ENCODE peak calls at places on chromosomes 4 and X, in six cellular contexts. W is HCT116; R is suprapubic skin; Y is heart right ventricle; I is SJSA1; G is CD4-positive, alpha-beta T cell. J is an unnamed sample.

GRCh38 chr4:2246384-2247127 is 4.6 kb upstream of the HAUS3 start:
- DNase-seq in W (no peak), R (no peak), Y (no peak), I (no peak), G (no peak), J (no peak)

GRCh38 chrX:63506320-63506719 is 155.2 kb upstream of the SPIN4 start:
- DNase-seq in W (peak; percentile 15), R (no peak), Y (no peak), I (no peak), G (no peak), J (no peak)

GRCh38 chr4:105741548-105741947 is 33.0 kb downstream of the GSTCD start:
- DNase-seq in W (no peak), R (no peak), Y (no peak), I (no peak), G (no peak), J (no peak)

GRCh38 chrX:133415276-133416105 is at the start of gene GPC4:
- DNase-seq in W (peak; percentile 57), R (peak; percentile 70), Y (peak; percentile 51), I (peak; percentile 85), G (no peak), J (peak; percentile 12)

GRCh38 chrX:132834741-132835140 is 123.7 kb downstream of the HS6ST2 start:
- DNase-seq in W (no peak), R (no peak), Y (no peak), I (no peak), G (no peak), J (no peak)

GRCh38 chr4:118335316-118335715 is 17.5 kb downstream of the PRSS12 start:
- DNase-seq in W (no peak), R (no peak), Y (no peak), I (no peak), G (no peak), J (no peak)

GRCh38 chrX:118637997-118638396 is 89.4 kb upstream of the IL13RA1 start:
- DNase-seq in W (no peak), R (no peak), Y (no peak), I (no peak), G (no peak), J (no peak)

GRCh38 chr4:152972821-152973613 is 36.9 kb downstream of the FHDC1 start:
- DNase-seq in W (no peak), R (no peak), Y (no peak), I (peak; percentile 67), G (no peak), J (no peak)

GRCh38 chr4:37727635-37728034 is 41.5 kb upstream of the RELL1 start:
- DNase-seq in W (no peak), R (no peak), Y (no peak), I (no peak), G (no peak), J (no peak)

GRCh38 chr4:88796545-88796944 is 98.9 kb upstream of the NAP1L5 start:
- DNase-seq in W (no peak), R (no peak), Y (no peak), I (no peak), G (no peak), J (no peak)

GRCh38 chr4:26490111-26490979 is at the start of gene CCKAR:
- DNase-seq in W (no peak), R (no peak), Y (no peak), I (no peak), G (no peak), J (no peak)

GRCh38 chr4:176641237-176641636 is 151.5 kb downstream of the VEGFC start:
- DNase-seq in W (no peak), R (no peak), Y (no peak), I (no peak), G (no peak), J (no peak)

GRCh38 chr4:147782087-147782781 is 50.3 kb downstream of the ARHGAP10 start:
- DNase-seq in W (peak; percentile 22), R (no peak), Y (no peak), I (no peak), G (no peak), J (no peak)

GRCh38 chr4:6372649-6373525 is 99.5 kb downstream of the PPP2R2C start:
- DNase-seq in W (peak; percentile 54), R (no peak), Y (no peak), I (no peak), G (no peak), J (no peak)

GRCh38 chr4:82753238-82753637 is 45.4 kb downstream of the SCD5 start:
- DNase-seq in W (no peak), R (no peak), Y (no peak), I (no peak), G (no peak), J (no peak)

GRCh38 chrX:131783555-131784338 is 239.4 kb upstream of the STK26 start:
- DNase-seq in W (no peak), R (peak; percentile 83), Y (no peak), I (no peak), G (peak; percentile 63), J (peak; percentile 70)

GRCh38 chr4:7558436-7558835 is 123.7 kb upstream of the PSAPL1 start:
- DNase-seq in W (no peak), R (no peak), Y (no peak), I (no peak), G (no peak), J (no peak)
- H3K27ac ChIP-seq in W (no peak overlapping the region), R (no peak overlapping the region), Y (no peak overlapping the region), I (no peak overlapping the region), G (no peak overlapping the region), J (no peak overlapping the region)

DNA sequence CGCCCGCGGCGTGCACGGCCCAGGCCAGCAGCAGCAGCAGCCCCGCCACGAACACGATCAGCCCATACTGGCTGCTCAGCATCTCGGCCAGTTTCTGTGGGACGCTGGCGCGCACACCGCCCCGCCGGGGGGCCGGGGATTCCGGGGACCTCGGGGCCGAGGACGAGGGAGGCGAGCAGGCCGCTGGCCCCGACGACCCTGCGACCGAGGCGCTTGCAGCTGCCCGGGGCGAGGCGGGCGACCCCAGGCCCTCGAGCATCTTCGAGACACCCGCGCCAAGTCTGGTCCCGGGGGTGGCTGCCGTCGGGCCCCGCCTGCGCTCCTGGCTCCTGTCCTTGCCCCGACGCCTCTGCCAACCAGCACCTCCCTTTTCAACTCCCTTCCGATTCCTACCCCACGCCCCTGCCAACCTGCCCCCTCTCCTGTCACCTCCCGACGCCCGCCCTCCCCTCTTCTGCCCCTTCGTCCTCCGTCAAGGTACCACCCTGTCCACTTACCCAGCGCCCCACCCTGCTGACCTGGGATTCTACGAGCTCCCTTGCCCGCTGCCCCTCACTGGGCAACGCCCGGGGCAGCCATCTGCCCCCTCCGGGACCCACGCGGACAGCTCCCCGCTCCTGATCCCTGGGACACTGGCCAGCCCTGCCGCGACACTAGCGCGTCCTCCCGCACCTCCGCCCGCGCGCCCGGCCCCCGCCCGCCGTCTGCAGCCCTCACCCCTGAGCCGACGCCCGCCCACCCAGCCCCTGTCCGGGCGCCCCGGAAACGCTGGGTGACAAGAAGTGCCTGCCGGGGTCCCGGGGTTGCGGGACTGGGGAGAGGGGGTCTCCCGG is at the start of gene OTOP1:
- DNase-seq in W (no peak), R (no peak), Y (no peak), I (no peak), G (no peak), J (no peak)
- H3K27ac ChIP-seq in W (no peak within 1 kb of the TSS), R (no peak within 1 kb of the TSS), Y (no peak within 1 kb of the TSS), I (no peak within 1 kb of the TSS), G (no peak within 1 kb of the TSS), J (no peak within 1 kb of the TSS)

GRCh38 chr4:137572647-137573046 is 40.4 kb upstream of the PCDH18 start:
- DNase-seq in W (no peak), R (peak; percentile 43), Y (no peak), I (no peak), G (no peak), J (no peak)
- H3K27ac ChIP-seq in W (no peak overlapping the region), R (no peak overlapping the region), Y (no peak overlapping the region), I (no peak overlapping the region), G (no peak overlapping the region), J (no peak overlapping the region)

GRCh38 chrX:107000013-107000515 is at the start of gene MORC4:
- DNase-seq in W (peak; percentile 67), R (peak; percentile 87), Y (peak; percentile 77), I (peak; percentile 75), G (peak; percentile 54), J (peak; percentile 27)
- H3K27ac ChIP-seq in W (peak within 1 kb of the TSS; percentile 58), R (peak within 1 kb of the TSS; percentile 74), Y (peak within 1 kb of the TSS; percentile 39), I (no peak within 1 kb of the TSS), G (no peak within 1 kb of the TSS), J (no peak within 1 kb of the TSS)